ENCODE peak calls at places on chromosomes 4 and X, in seven cellular contexts. K, Z, M, X, L, P and C are unnamed samples.

GRCh38 chr4:70297581-70297980 is 37.2 kb upstream of the CABS1 start:
- DNase-seq in M (no peak), Z (no peak), K (no peak), X (no peak), L (no peak), P (no peak), C (no peak)

GRCh38 chr4:121217385-121217784 is 53.3 kb upstream of the TNIP3 start:
- DNase-seq in X (no peak), Z (peak; percentile 27), K (peak; percentile 68), M (no peak), L (no peak), P (peak; percentile 28), C (no peak)

GRCh38 chrX:151088221-151088620 is 88.2 kb upstream of the GPR50 start:
- DNase-seq in Z (no peak), M (no peak), P (no peak), K (no peak), L (no peak), X (no peak), C (no peak)

GRCh38 chr4:111556141-111556781 is 589.0 kb upstream of the FAM241A start:
- DNase-seq in L (no peak), K (peak; percentile 66), Z (peak; percentile 16), P (peak; percentile 61), M (no peak), X (no peak), C (peak; percentile 76)

GRCh38 chr4:41640905-41641304 is 102.9 kb downstream of the LIMCH1 start:
- DNase-seq in Z (no peak), L (no peak), X (no peak), K (no peak), P (no peak), M (no peak), C (no peak)

GRCh38 chr4:94642561-94642866 is 115.2 kb upstream of the BMPR1B start:
- DNase-seq in Z (peak; percentile 27), X (no peak), K (no peak), P (peak; percentile 70), M (no peak), L (no peak), C (no peak)

GRCh38 chr4:25180524-25181131 is 20.4 kb upstream of the SEPSECS start:
- DNase-seq in Z (peak; percentile 70), X (no peak), P (peak; percentile 27), L (no peak), M (peak; percentile 6), K (peak; percentile 22), C (no peak)

GRCh38 chr4:139301821-139302611 is at the start of gene NDUFC1:
- DNase-seq in M (peak; percentile 73), K (peak; percentile 18), L (no peak), X (peak; percentile 54), Z (peak; percentile 49), P (peak; percentile 43), C (no peak)

GRCh38 chr4:95122001-95122400 is 364.2 kb downstream of the BMPR1B start:
- DNase-seq in Z (no peak), P (no peak), X (no peak), M (no peak), K (no peak), L (no peak), C (no peak)

GRCh38 chrX:42219231-42219630 is 295.9 kb upstream of the CASK start:
- DNase-seq in M (no peak), X (no peak), P (peak; percentile 5), Z (peak; percentile 0), K (no peak), L (no peak), C (no peak)

DNA sequence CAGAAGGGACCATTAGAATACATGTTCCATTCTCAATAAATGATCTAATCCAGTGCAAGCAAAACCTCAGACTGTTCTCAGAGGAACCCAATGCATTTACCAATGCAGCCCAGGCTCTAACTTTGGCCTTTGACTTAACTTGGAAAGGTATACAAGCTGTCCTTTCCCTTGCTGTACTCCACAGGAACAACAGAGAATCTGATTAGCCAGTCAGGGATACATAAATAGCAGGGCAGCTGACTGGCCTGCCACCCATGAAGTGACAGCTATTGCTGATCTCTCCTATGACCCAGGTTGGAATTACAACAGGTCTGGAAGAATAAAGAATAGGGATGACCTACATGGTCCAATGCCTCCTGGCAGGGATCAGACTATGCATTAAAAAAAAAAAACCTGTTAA is 14.5 kb upstream of the CT45A1 start:
- DNase-seq in K (no peak), M (no peak), X (no peak), Z (no peak), P (no peak), L (no peak), C (no peak)
- TF ChIP-seq CTCF in K (no peak), M (no peak), X (no peak), Z (no peak), P (no peak), L (no peak), C (no peak)

GRCh38 chrX:2875798-2876399 is 47.2 kb downstream of the GYG2 start:
- DNase-seq in L (no peak), X (no peak), P (no peak), M (no peak), Z (peak; percentile 35), K (no peak), C (no peak)
- TF ChIP-seq CTCF in L (no peak), X (no peak), P (peak; percentile 12), M (peak; percentile 33), Z (peak; percentile 36), K (peak; percentile 62), C (peak; percentile 23)

GRCh38 chrX:153225438-153226098 is 46.5 kb downstream of the MAGEA1 start:
- DNase-seq in Z (no peak), P (no peak), X (no peak), K (no peak), M (no peak), L (no peak), C (no peak)
- TF ChIP-seq CTCF in Z (no peak), P (no peak), X (no peak), K (no peak), M (no peak), L (no peak), C (no peak)

DNA sequence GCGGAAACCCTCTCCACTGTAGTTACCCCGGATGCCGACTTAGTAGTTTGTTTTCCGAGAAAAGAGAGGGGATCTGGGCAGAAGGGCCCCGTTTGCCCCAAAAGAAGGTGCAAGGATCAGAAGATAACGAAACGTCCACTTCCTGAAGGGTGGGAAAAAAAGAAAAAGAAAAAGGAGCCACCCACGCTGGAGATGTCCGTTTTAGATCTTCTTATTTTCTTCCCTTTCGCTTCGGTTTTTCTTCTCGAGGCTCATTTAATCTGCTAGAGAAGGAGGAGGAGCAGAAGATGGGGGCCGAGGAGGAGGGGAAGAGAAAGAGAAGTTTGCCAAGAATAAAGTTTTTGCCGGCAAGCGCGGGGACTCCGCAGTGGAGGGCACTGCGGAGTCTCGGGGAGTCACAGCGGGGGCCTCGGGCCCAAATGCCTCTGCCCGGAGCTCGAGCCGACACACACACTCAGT is 490 bp downstream of the LEF1 start:
- DNase-seq in Z (peak; percentile 32), L (no peak), P (peak; percentile 16), X (no peak), K (no peak), M (no peak), C (no peak)
- TF ChIP-seq CTCF in Z (no peak), L (no peak), P (no peak), X (no peak), K (no peak), M (no peak), C (no peak)

GRCh38 chr4:125244848-125245450 is 69.8 kb upstream of the FAT4 start:
- DNase-seq in K (peak; percentile 10), X (no peak), M (no peak), L (no peak), Z (peak; percentile 72), P (peak; percentile 9), C (no peak)
- TF ChIP-seq CTCF in K (peak; percentile 78), X (peak; percentile 38), M (no peak), L (peak; percentile 48), Z (peak; percentile 22), P (no peak), C (no peak)

GRCh38 chrX:17744896-17745523 is 7.7 kb downstream of the SCML1 start:
- DNase-seq in P (no peak), Z (peak; percentile 29), X (no peak), K (no peak), L (no peak), M (no peak), C (no peak)
- TF ChIP-seq CTCF in P (no peak), Z (peak; percentile 10), X (peak; percentile 22), K (peak; percentile 61), L (peak; percentile 30), M (no peak), C (no peak)

DNA sequence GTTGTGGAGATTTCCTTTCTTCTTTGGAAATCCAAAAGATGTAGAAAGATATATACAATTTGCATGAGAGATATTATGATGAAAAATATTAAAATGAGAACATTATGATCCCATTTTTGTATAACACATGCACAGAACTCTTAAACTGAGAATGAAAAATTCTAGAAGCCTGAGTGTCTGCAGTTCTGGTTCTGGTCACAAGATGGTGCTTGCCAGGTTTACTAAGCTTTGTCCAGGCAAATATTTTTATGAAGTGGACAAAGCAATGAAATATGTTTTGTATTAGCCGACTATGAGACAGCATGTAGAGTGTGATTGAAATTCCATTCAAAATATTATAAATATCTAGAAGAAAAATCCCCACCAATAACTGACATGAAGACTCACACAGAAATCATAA is 2.2 kb downstream of the PWWP3B start:
- DNase-seq in M (no peak), P (peak; percentile 10), L (no peak), K (no peak), Z (peak; percentile 23), X (no peak), C (no peak)
- TF ChIP-seq CTCF in M (no peak), P (no peak), L (peak; percentile 56), K (peak; percentile 44), Z (peak; percentile 47), X (peak; percentile 20), C (peak; percentile 12)